ENCODE peak calls at places on chromosomes 3 and 15, in ten cellular contexts. S, C, F, U, P, R, H, X, Q and T are unnamed samples.

GRCh38 chr15:48427960-48428547 is 96.8 kb downstream of the DUT start:
- DNase-seq in S (no peak), C (peak; percentile 26), F (no peak), U (no peak), P (no peak), R (no peak), H (no peak), X (no peak), Q (peak; percentile 89), T (no peak)

GRCh38 chr3:114179575-114179974 is 723 bp upstream of the DRD3 start:
- DNase-seq in S (no peak), C (peak; percentile 55), F (peak; percentile 5), U (no peak), P (peak; percentile 52), R (no peak), H (no peak), X (peak; percentile 21), Q (no peak), T (no peak)

GRCh38 chr3:89606151-89606550 is 498.7 kb downstream of the EPHA3 start:
- DNase-seq in S (no peak), C (peak; percentile 2), F (no peak), U (no peak), P (no peak), R (no peak), H (no peak), X (no peak), Q (no peak), T (no peak)

GRCh38 chr3:98329392-98330124 is 24.1 kb upstream of the OR5K4 start:
- DNase-seq in S (peak; percentile 56), C (peak; percentile 65), F (peak; percentile 54), U (no peak), P (peak; percentile 73), R (peak; percentile 29), H (no peak), X (peak; percentile 57), Q (no peak), T (peak; percentile 50)

GRCh38 chr3:48502728-48503168 is 1.2 kb downstream of the SHISA5 start:
- DNase-seq in S (no peak), C (no peak), F (no peak), U (peak; percentile 40), P (no peak), R (no peak), H (no peak), X (no peak), Q (no peak), T (no peak)

GRCh38 chr3:94978076-94978475 is 915.2 kb downstream of the NSUN3 start:
- DNase-seq in S (no peak), C (no peak), F (no peak), U (no peak), P (no peak), R (no peak), H (no peak), X (no peak), Q (no peak), T (no peak)

GRCh38 chr15:82133251-82133650 is 87.4 kb upstream of the MEX3B start:
- DNase-seq in S (no peak), C (no peak), F (no peak), U (no peak), P (no peak), R (no peak), H (no peak), X (no peak), Q (no peak), T (no peak)

GRCh38 chr3:110940074-110940473 is 131.5 kb upstream of the NECTIN3 start:
- DNase-seq in S (no peak), C (no peak), F (no peak), U (no peak), P (no peak), R (no peak), H (no peak), X (no peak), Q (no peak), T (no peak)

GRCh38 chr3:190108789-190109188 is 11.9 kb downstream of the P3H2 start:
- DNase-seq in S (no peak), C (peak; percentile 50), F (no peak), U (no peak), P (no peak), R (no peak), H (no peak), X (no peak), Q (no peak), T (no peak)

GRCh38 chr3:161272524-161272923 is 51.4 kb downstream of the NMD3 start:
- DNase-seq in S (no peak), C (no peak), F (no peak), U (no peak), P (no peak), R (no peak), H (no peak), X (no peak), Q (no peak), T (no peak)

GRCh38 chr3:157248590-157249425 is 88.9 kb upstream of the CCNL1 start:
- DNase-seq in S (no peak), C (peak; percentile 93), F (peak; percentile 33), U (peak; percentile 34), P (no peak), R (no peak), H (no peak), X (peak; percentile 81), Q (peak; percentile 60), T (no peak)

GRCh38 chr3:16897254-16897926 is 12.6 kb downstream of the PLCL2 start:
- DNase-seq in S (peak; percentile 33), C (no peak), F (no peak), U (no peak), P (no peak), R (no peak), H (no peak), X (no peak), Q (peak; percentile 85), T (no peak)

GRCh38 chr3:157152930-157153329 is 7.0 kb downstream of the CCNL1 start:
- DNase-seq in S (no peak), C (no peak), F (no peak), U (no peak), P (no peak), R (no peak), H (no peak), X (no peak), Q (no peak), T (no peak)

GRCh38 chr15:88450125-88450798 is 16.9 kb downstream of the MRPL46 start:
- DNase-seq in S (peak; percentile 91), C (peak; percentile 74), F (peak; percentile 25), U (peak; percentile 48), P (peak; percentile 87), R (peak; percentile 65), H (no peak), X (peak; percentile 83), Q (no peak), T (peak; percentile 85)

GRCh38 chr3:99376926-99377325 is 261.5 kb upstream of the COL8A1 start:
- DNase-seq in S (no peak), C (no peak), F (no peak), U (no peak), P (no peak), R (no peak), H (no peak), X (no peak), Q (no peak), T (no peak)

GRCh38 chr15:63436872-63437375 is 55.3 kb upstream of the CA12 start:
- DNase-seq in S (peak; percentile 18), C (peak; percentile 89), F (no peak), U (peak; percentile 85), P (no peak), R (peak; percentile 33), H (no peak), X (peak; percentile 74), Q (no peak), T (peak; percentile 25)

GRCh38 chr15:48391950-48392349 is 60.7 kb downstream of the DUT start:
- DNase-seq in S (no peak), C (no peak), F (no peak), U (no peak), P (no peak), R (no peak), H (no peak), X (no peak), Q (no peak), T (no peak)

GRCh38 chr15:33242669-33243191 is 48.2 kb upstream of the FMN1 start:
- DNase-seq in S (no peak), C (peak; percentile 10), F (no peak), U (no peak), P (no peak), R (peak; percentile 21), H (no peak), X (peak; percentile 37), Q (no peak), T (no peak)
- TF ChIP-seq CTCF in S (peak; percentile 39), C (peak; percentile 42), F (peak; percentile 69), U (no peak), P (peak; percentile 67), R (peak; percentile 31), H (peak; percentile 44), X (peak; percentile 33), Q (peak; percentile 49), T (peak; percentile 62)

GRCh38 chr3:175941352-175941751 is 1082.2 kb downstream of the NAALADL2 start:
- DNase-seq in S (no peak), C (peak; percentile 8), F (no peak), U (no peak), P (peak; percentile 80), R (peak; percentile 33), H (no peak), X (no peak), Q (no peak), T (no peak)
- TF ChIP-seq CTCF in S (peak; percentile 16), C (peak; percentile 38), F (peak; percentile 42), U (no peak), P (peak; percentile 61), R (peak; percentile 73), H (peak; percentile 51), X (peak; percentile 31), Q (peak; percentile 25), T (peak; percentile 42)

DNA sequence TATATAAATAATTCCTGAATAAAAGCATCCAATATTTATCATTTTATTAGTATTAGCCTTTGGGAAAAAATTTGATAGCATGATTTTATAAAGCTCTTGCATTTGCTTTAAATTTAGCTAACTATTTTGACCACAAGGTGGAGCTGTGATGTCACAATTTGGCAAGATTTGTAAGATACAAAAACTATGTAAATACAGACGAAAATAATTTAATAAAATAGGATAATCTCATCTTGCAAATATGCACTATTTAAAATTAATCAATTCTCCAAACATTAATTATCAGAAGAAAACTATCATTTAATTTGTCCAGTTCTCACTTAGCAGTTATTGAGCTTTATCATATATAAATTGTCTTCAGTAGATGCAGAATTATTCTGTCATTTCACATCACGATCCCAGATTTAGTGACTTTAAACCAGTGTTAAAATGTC is 95.4 kb downstream of the PLOD2 start:
- DNase-seq in S (peak; percentile 4), C (peak; percentile 89), F (peak; percentile 43), U (no peak), P (no peak), R (no peak), H (no peak), X (peak; percentile 48), Q (peak; percentile 9), T (peak; percentile 20)
- TF ChIP-seq CTCF in S (peak; percentile 72), C (peak; percentile 57), F (peak; percentile 37), U (peak; percentile 80), P (no peak), R (peak; percentile 60), H (peak; percentile 84), X (peak; percentile 58), Q (peak; percentile 55), T (peak; percentile 91)

DNA sequence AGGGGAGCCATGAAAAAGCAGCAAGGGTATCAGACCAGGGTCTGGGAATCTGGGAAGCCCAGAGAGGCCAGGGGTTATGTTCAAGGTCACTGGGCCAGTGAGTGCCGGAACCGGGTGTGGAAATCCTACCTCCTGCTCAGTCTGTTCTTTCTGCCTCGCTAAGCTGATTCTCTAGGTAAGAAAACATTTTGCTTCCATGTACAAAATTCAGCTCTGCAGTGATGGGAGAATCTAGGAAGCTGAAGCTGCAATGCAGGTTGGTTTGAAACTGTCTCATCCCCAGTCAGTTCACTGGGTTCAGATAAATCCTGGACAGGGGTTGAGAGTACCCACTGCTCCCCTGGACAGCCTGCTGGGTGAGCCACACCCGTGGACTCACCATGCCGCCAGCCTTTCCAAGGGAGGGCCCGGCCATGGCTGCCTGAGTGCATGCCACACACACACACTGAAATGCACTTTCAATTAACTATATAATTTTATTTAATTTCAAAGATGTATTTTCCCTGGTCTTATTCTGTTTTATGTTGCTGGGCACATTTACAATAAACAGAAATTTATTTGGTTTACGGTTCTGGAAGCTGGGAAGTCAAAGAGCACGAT is 108.4 kb downstream of the CORO2B start:
- DNase-seq in S (no peak), C (no peak), F (no peak), U (no peak), P (no peak), R (no peak), H (no peak), X (no peak), Q (no peak), T (no peak)
- TF ChIP-seq CTCF in S (no peak), C (no peak), F (no peak), U (no peak), P (no peak), R (no peak), H (no peak), X (no peak), Q (no peak), T (no peak)